ENCODE peak calls at places on chromosomes 16 and 17, in seven cellular contexts. B is nucleus accumbens, T is ELR, V is EL, E is HFF-Myc, J is fibroblast of gingiva, U is GM19239. Z is an unnamed sample.

GRCh38 chr17:17236295-17237025 is 508 bp downstream of the FLCN start:
- DNase-seq in B (no peak), T (peak), V (peak), E (no peak), J (no peak), U (no peak), Z (no peak)

GRCh38 chr17:79410681-79411080 is 200.2 kb downstream of the RBFOX3 start:
- DNase-seq in B (no peak), T (no peak), V (no peak), E (no peak), J (no peak), U (no peak), Z (no peak)

GRCh38 chr16:68825427-68825826 is 17.9 kb upstream of the TANGO6 start:
- DNase-seq in B (no peak), T (no peak), V (no peak), E (no peak), J (no peak), U (no peak), Z (no peak)

GRCh38 chr16:88816736-88817535 is 5.2 kb upstream of the APRT start:
- DNase-seq in B (no peak), T (no peak), V (no peak), E (no peak), J (no peak), U (no peak), Z (no peak)

GRCh38 chr16:28196331-28196987 is 15.3 kb downstream of the XPO6 start:
- DNase-seq in B (no peak), T (no peak), V (no peak), E (no peak), J (no peak), U (no peak), Z (no peak)

GRCh38 chr16:66717776-66718175 is 21.2 kb upstream of the CMTM4 start:
- DNase-seq in B (no peak), T (no peak), V (peak), E (no peak), J (no peak), U (no peak), Z (no peak)

GRCh38 chr17:1943432-1943802 is 81.7 kb downstream of the RTN4RL1 start:
- DNase-seq in B (no peak), T (no peak), V (no peak), E (no peak), J (no peak), U (no peak), Z (no peak)

GRCh38 chr17:31321481-31321880 is at the start of gene EVI2A:
- DNase-seq in B (peak), T (peak), V (peak), E (peak), J (peak), U (peak), Z (no peak)

GRCh38 chr16:49342336-49343265 is 31.0 kb upstream of the C16orf78 start:
- DNase-seq in B (no peak), T (no peak), V (no peak), E (no peak), J (no peak), U (no peak), Z (no peak)

GRCh38 chr17:59791603-59792457 is 84.4 kb downstream of the VMP1 start:
- DNase-seq in B (no peak), T (no peak), V (no peak), E (no peak), J (peak), U (no peak), Z (no peak)

GRCh38 chr17:81057079-81057730 is 22.3 kb downstream of the BAIAP2 start:
- DNase-seq in B (no peak), T (no peak), V (no peak), E (no peak), J (peak), U (no peak), Z (no peak)

GRCh38 chr17:7403902-7404736 is at the start of gene TMEM256:
- DNase-seq in B (peak), T (peak), V (peak), E (peak), J (peak), U (peak), Z (peak)

GRCh38 chr17:66951605-66951953 is 12.9 kb upstream of the CACNG4 start:
- DNase-seq in B (no peak), T (no peak), V (no peak), E (no peak), J (no peak), U (no peak), Z (no peak)

GRCh38 chr17:42598905-42599304 is 10.3 kb downstream of the RETREG3 start:
- DNase-seq in B (no peak), T (no peak), V (no peak), E (no peak), J (peak), U (no peak), Z (no peak)

GRCh38 chr17:45814622-45815606 is 29.8 kb upstream of the SPPL2C start:
- DNase-seq in B (peak), T (no peak), V (no peak), E (no peak), J (no peak), U (no peak), Z (no peak)

GRCh38 chr17:42131971-42132370 is 9.4 kb downstream of the HSPB9 start:
- DNase-seq in B (no peak), T (peak), V (no peak), E (no peak), J (no peak), U (no peak), Z (no peak)

GRCh38 chr16:46857261-46857962 is 26.4 kb upstream of the C16orf87 start:
- DNase-seq in B (peak), T (peak), V (peak), E (peak), J (peak), U (no peak), Z (peak)

GRCh38 chr17:6505425-6506142 is 50.8 kb downstream of the PITPNM3 start:
- DNase-seq in B (no peak), T (no peak), V (peak), E (no peak), J (no peak), U (no peak), Z (no peak)

GRCh38 chr17:62627219-62627903 is at the start of gene MRC2:
- DNase-seq in B (peak), T (peak), V (peak), E (peak), J (peak), U (no peak), Z (peak)

GRCh38 chr17:11736613-11737289 is 138.5 kb downstream of the DNAH9 start:
- DNase-seq in B (peak), T (no peak), V (no peak), E (no peak), J (no peak), U (no peak), Z (no peak)

GRCh38 chr16:11208916-11209665 is 46.9 kb downstream of the SOCS1 start:
- DNase-seq in B (no peak), T (peak), V (peak), E (no peak), J (no peak), U (no peak), Z (no peak)

GRCh38 chr17:67711916-67712315 is 5.8 kb upstream of the NOL11 start:
- DNase-seq in B (no peak), T (no peak), V (no peak), E (no peak), J (no peak), U (no peak), Z (no peak)

GRCh38 chr17:69367298-69367697 is 40.4 kb upstream of the ABCA5 start:
- DNase-seq in B (no peak), T (no peak), V (no peak), E (no peak), J (no peak), U (peak), Z (no peak)

GRCh38 chr17:76530826-76531500 is 6.5 kb downstream of the CYGB start:
- DNase-seq in B (no peak), T (no peak), V (no peak), E (no peak), J (no peak), U (no peak), Z (no peak)

GRCh38 chr17:81672954-81673353 is 6.4 kb downstream of the CCDC137 start:
- DNase-seq in B (no peak), T (no peak), V (no peak), E (no peak), J (no peak), U (no peak), Z (no peak)

GRCh38 chr17:78146471-78146869 is 285 bp downstream of the C17orf99 start:
- DNase-seq in B (no peak), T (no peak), V (no peak), E (no peak), J (no peak), U (no peak), Z (no peak)

GRCh38 chr17:511001-511690 is 158.5 kb upstream of the RPH3AL start:
- DNase-seq in B (no peak), T (peak), V (peak), E (no peak), J (peak), U (no peak), Z (no peak)

GRCh38 chr17:55254375-55254774 is 10.4 kb upstream of the HLF start:
- DNase-seq in B (no peak), T (no peak), V (no peak), E (no peak), J (no peak), U (no peak), Z (no peak)

GRCh38 chr16:24731722-24732419 is 2.4 kb downstream of the TNRC6A start:
- DNase-seq in B (no peak), T (no peak), V (no peak), E (no peak), J (no peak), U (no peak), Z (no peak)

GRCh38 chr16:27512061-27512460 is 37.7 kb downstream of the GTF3C1 start:
- DNase-seq in B (no peak), T (no peak), V (no peak), E (no peak), J (no peak), U (no peak), Z (no peak)

GRCh38 chr17:48551601-48552452 is 6.9 kb upstream of the HOXB2 start:
- DNase-seq in B (no peak), T (no peak), V (no peak), E (no peak), J (no peak), U (no peak), Z (peak)

GRCh38 chr17:29148790-29149430 is 31.3 kb downstream of the MYO18A start:
- DNase-seq in B (peak), T (peak), V (peak), E (no peak), J (peak), U (peak), Z (peak)

GRCh38 chr17:39199673-39199985 is 454 bp upstream of the RPL19 start:
- DNase-seq in B (no peak), T (no peak), V (no peak), E (no peak), J (no peak), U (no peak), Z (no peak)

GRCh38 chr17:21213491-21214014 is 408 bp downstream of the TMEM11 start:
- DNase-seq in B (peak), T (peak), V (no peak), E (no peak), J (no peak), U (peak), Z (peak)

GRCh38 chr17:64343071-64343774 is 47.4 kb downstream of the PECAM1 start:
- DNase-seq in B (no peak), T (no peak), V (no peak), E (no peak), J (no peak), U (no peak), Z (no peak)

GRCh38 chr16:87273471-87274030 is 43.6 kb downstream of the C16orf95 start:
- DNase-seq in B (no peak), T (no peak), V (no peak), E (no peak), J (no peak), U (no peak), Z (no peak)

Z was measured in nephron progenitor cell.